ENCODE peak calls at places on chromosomes 2 and 18, in four cellular contexts. E, R, Z and A are unnamed samples.

GRCh38 chr18:22844184-22844583 is 88.9 kb upstream of the RBBP8 start:
- DNase-seq in E (no peak), R (no peak), Z (no peak), A (no peak)

GRCh38 chr2:238122287-238123217 is 15.9 kb upstream of the KLHL30 start:
- DNase-seq in E (no peak), R (no peak), Z (no peak), A (no peak)

GRCh38 chr2:10913501-10914271 is 2.0 kb downstream of the KCNF1 start:
- DNase-seq in E (no peak), R (no peak), Z (no peak), A (no peak)

GRCh38 chr18:8785855-8786765 is 80.8 kb downstream of the MTCL1 start:
- DNase-seq in E (no peak), R (no peak), Z (no peak), A (no peak)

GRCh38 chr2:76464310-76464709 is 753.6 kb upstream of the GCFC2 start:
- DNase-seq in E (no peak), R (no peak), Z (no peak), A (no peak)

GRCh38 chr2:15941483-15941853 is 1.1 kb downstream of the MYCN start:
- DNase-seq in E (no peak), R (no peak), Z (peak; percentile 14), A (peak; percentile 14)

GRCh38 chr18:70366670-70367069 is 77.8 kb downstream of the SOCS6 start:
- DNase-seq in E (no peak), R (no peak), Z (no peak), A (no peak)

GRCh38 chr2:197717863-197718262 is 12.7 kb downstream of the MARS2 start:
- DNase-seq in E (no peak), R (no peak), Z (no peak), A (no peak)

GRCh38 chr18:13219012-13219396 is 444 bp downstream of the LDLRAD4 start:
- DNase-seq in E (no peak), R (no peak), Z (no peak), A (no peak)

GRCh38 chr2:113910110-113910717 is 20.3 kb downstream of the ACTR3 start:
- DNase-seq in E (peak; percentile 39), R (no peak), Z (no peak), A (no peak)

GRCh38 chr2:163640542-163641195 is 95.1 kb downstream of the FIGN start:
- DNase-seq in E (no peak), R (no peak), Z (no peak), A (no peak)

GRCh38 chr2:220946552-220946951 is 625.6 kb downstream of the EPHA4 start:
- DNase-seq in E (no peak), R (no peak), Z (no peak), A (no peak)

GRCh38 chr2:158979775-158980174 is 11.3 kb downstream of the TANC1 start:
- DNase-seq in E (no peak), R (no peak), Z (no peak), A (no peak)